ENCODE peak calls at places on chromosomes 13 and 19, in five cellular contexts. One of them, this sample, is unnamed.
A peak's percentile ranks its signal among the peaks of the same experiment; 100 is the strongest.

GRCh38 chr13:24670927-24671326 is 9.3 kb upstream of the ATP12A start:
- DNase-seq in ovary: no peak
- DNase-seq in stomach: no peak
- DNase-seq in uterus: no peak
- DNase-seq in Peyer's patch: no peak
- DNase-seq in this sample: no peak

GRCh38 chr19:38890686-38891085 is 8.7 kb downstream of the SIRT2 start:
- DNase-seq in ovary: no peak
- DNase-seq in uterus: no peak
- DNase-seq in stomach: no peak
- DNase-seq in Peyer's patch: no peak
- DNase-seq in this sample: peak; percentile 88

GRCh38 chr19:23882493-23882892 is 32.2 kb upstream of the ZNF726 start:
- DNase-seq in stomach: peak; percentile 56
- DNase-seq in uterus: no peak
- DNase-seq in Peyer's patch: no peak
- DNase-seq in ovary: no peak
- DNase-seq in this sample: no peak

GRCh38 chr19:11420429-11420893 is 1.3 kb upstream of the RGL3 start:
- DNase-seq in stomach: no peak
- DNase-seq in ovary: peak; percentile 56
- DNase-seq in Peyer's patch: no peak
- DNase-seq in uterus: peak; percentile 60
- DNase-seq in this sample: peak; percentile 50

GRCh38 chr19:13149628-13150186 is 468 bp downstream of the STX10 start:
- DNase-seq in Peyer's patch: peak; percentile 57
- DNase-seq in ovary: peak; percentile 73
- DNase-seq in uterus: no peak
- DNase-seq in stomach: peak; percentile 61
- DNase-seq in this sample: peak; percentile 43

GRCh38 chr13:113044431-113045114 is 61.0 kb upstream of the F7 start:
- DNase-seq in Peyer's patch: no peak
- DNase-seq in uterus: no peak
- DNase-seq in ovary: no peak
- DNase-seq in stomach: no peak
- DNase-seq in this sample: no peak

GRCh38 chr13:32038353-32038752 is 6.8 kb downstream of the FRY start:
- DNase-seq in Peyer's patch: no peak
- DNase-seq in stomach: no peak
- DNase-seq in ovary: no peak
- DNase-seq in uterus: no peak
- DNase-seq in this sample: no peak

GRCh38 chr19:42140125-42140754 is 8.0 kb upstream of the POU2F2 start:
- DNase-seq in uterus: no peak
- DNase-seq in ovary: peak; percentile 66
- DNase-seq in stomach: peak; percentile 41
- DNase-seq in Peyer's patch: no peak
- DNase-seq in this sample: no peak

GRCh38 chr13:55566334-55566733 is 1574.4 kb upstream of the PRR20A start:
- DNase-seq in ovary: no peak
- DNase-seq in Peyer's patch: no peak
- DNase-seq in stomach: no peak
- DNase-seq in uterus: no peak
- DNase-seq in this sample: no peak

GRCh38 chr19:1449467-1450442 is at the start of gene APC2:
- DNase-seq in Peyer's patch: no peak
- DNase-seq in ovary: no peak
- DNase-seq in uterus: no peak
- DNase-seq in stomach: no peak
- DNase-seq in this sample: no peak

GRCh38 chr13:24185591-24186232 is 25.2 kb downstream of the SPATA13 start:
- DNase-seq in stomach: no peak
- DNase-seq in ovary: no peak
- DNase-seq in Peyer's patch: no peak
- DNase-seq in uterus: no peak
- DNase-seq in this sample: no peak

GRCh38 chr19:30227661-30228112 is 144.5 kb upstream of the ZNF536 start:
- DNase-seq in Peyer's patch: no peak
- DNase-seq in stomach: peak; percentile 33
- DNase-seq in uterus: peak; percentile 22
- DNase-seq in ovary: no peak
- DNase-seq in this sample: no peak

GRCh38 chr13:19794552-19795143 is 11.9 kb upstream of the PSPC1 start:
- DNase-seq in Peyer's patch: no peak
- DNase-seq in ovary: no peak
- DNase-seq in uterus: no peak
- DNase-seq in stomach: no peak
- DNase-seq in this sample: no peak

GRCh38 chr19:36215276-36216171 is 618 bp downstream of the ZNF146 start:
- DNase-seq in Peyer's patch: peak; percentile 24
- DNase-seq in uterus: no peak
- DNase-seq in stomach: no peak
- DNase-seq in ovary: no peak
- DNase-seq in this sample: no peak

GRCh38 chr19:5989388-5990074 is 11.6 kb upstream of the RANBP3 start:
- DNase-seq in Peyer's patch: no peak
- DNase-seq in ovary: no peak
- DNase-seq in uterus: no peak
- DNase-seq in stomach: no peak
- DNase-seq in this sample: no peak

GRCh38 chr13:25064396-25064795 is 31.5 kb upstream of the PABPC3 start:
- DNase-seq in stomach: no peak
- DNase-seq in Peyer's patch: no peak
- DNase-seq in ovary: no peak
- DNase-seq in uterus: no peak
- DNase-seq in this sample: no peak

GRCh38 chr19:40458597-40458974 is 7.0 kb downstream of the BLVRB start:
- DNase-seq in Peyer's patch: no peak
- DNase-seq in uterus: no peak
- DNase-seq in stomach: no peak
- DNase-seq in ovary: no peak
- DNase-seq in this sample: no peak

GRCh38 chr19:29277107-29277506 is 64.2 kb upstream of the UQCRFS1 start:
- DNase-seq in stomach: no peak
- DNase-seq in ovary: no peak
- DNase-seq in uterus: no peak
- DNase-seq in Peyer's patch: peak; percentile 25
- DNase-seq in this sample: no peak

GRCh38 chr19:41364546-41365391 is 820 bp upstream of the B9D2 start:
- DNase-seq in ovary: no peak
- DNase-seq in stomach: no peak
- DNase-seq in Peyer's patch: no peak
- DNase-seq in uterus: no peak
- DNase-seq in this sample: no peak

GRCh38 chr13:95235199-95235726 is 66.0 kb downstream of the ABCC4 start:
- DNase-seq in ovary: no peak
- DNase-seq in stomach: no peak
- DNase-seq in Peyer's patch: no peak
- DNase-seq in uterus: no peak
- DNase-seq in this sample: no peak

GRCh38 chr19:1066748-1067340 is at the start of gene ARHGAP45:
- DNase-seq in ovary: no peak
- DNase-seq in Peyer's patch: peak; percentile 86
- DNase-seq in stomach: peak; percentile 60
- DNase-seq in uterus: no peak
- DNase-seq in this sample: no peak

GRCh38 chr19:41415154-41415571 is 12.0 kb downstream of the B3GNT8 start:
- DNase-seq in Peyer's patch: no peak
- DNase-seq in uterus: no peak
- DNase-seq in stomach: no peak
- DNase-seq in ovary: no peak
- DNase-seq in this sample: peak; percentile 89

GRCh38 chr13:113092776-113093579 is 12.6 kb upstream of the F7 start:
- DNase-seq in Peyer's patch: no peak
- DNase-seq in uterus: no peak
- DNase-seq in stomach: no peak
- DNase-seq in ovary: no peak
- DNase-seq in this sample: no peak

GRCh38 chr13:25771641-25772478 is 280.0 kb downstream of the SHISA2 start:
- DNase-seq in uterus: no peak
- DNase-seq in stomach: no peak
- DNase-seq in ovary: no peak
- DNase-seq in Peyer's patch: no peak
- DNase-seq in this sample: no peak

GRCh38 chr13:23966691-23967615 is 69.7 kb upstream of the C1QTNF9B start:
- DNase-seq in stomach: no peak
- DNase-seq in ovary: no peak
- DNase-seq in uterus: no peak
- DNase-seq in Peyer's patch: no peak
- DNase-seq in this sample: no peak

GRCh38 chr13:105442941-105443340 is 1092.5 kb downstream of the EFNB2 start:
- DNase-seq in Peyer's patch: no peak
- DNase-seq in stomach: no peak
- DNase-seq in uterus: no peak
- DNase-seq in ovary: no peak
- DNase-seq in this sample: no peak

GRCh38 chr13:93151277-93151676 is 75.3 kb upstream of the GPC6 start:
- DNase-seq in ovary: no peak
- DNase-seq in Peyer's patch: no peak
- DNase-seq in stomach: no peak
- DNase-seq in uterus: no peak
- DNase-seq in this sample: no peak

GRCh38 chr19:23980805-23981204 is 66.1 kb downstream of the ZNF726 start:
- DNase-seq in Peyer's patch: no peak
- DNase-seq in ovary: no peak
- DNase-seq in uterus: no peak
- DNase-seq in stomach: no peak
- DNase-seq in this sample: no peak

GRCh38 chr19:27792576-27793127 is 1420.3 kb downstream of the UQCRFS1 start:
- DNase-seq in uterus: no peak
- DNase-seq in ovary: no peak
- DNase-seq in Peyer's patch: no peak
- DNase-seq in stomach: no peak
- DNase-seq in this sample: no peak

GRCh38 chr13:44141213-44141724 is 232.4 kb upstream of the SERP2 start:
- DNase-seq in ovary: peak; percentile 22
- DNase-seq in stomach: no peak
- DNase-seq in uterus: no peak
- DNase-seq in Peyer's patch: no peak
- DNase-seq in this sample: no peak

GRCh38 chr19:13024126-13024957 is 29.1 kb downstream of the NFIX start:
- DNase-seq in ovary: no peak
- DNase-seq in stomach: no peak
- DNase-seq in uterus: peak; percentile 47
- DNase-seq in Peyer's patch: no peak
- DNase-seq in this sample: peak; percentile 31

GRCh38 chr19:20077791-20078463 is at the start of gene ZNF90:
- DNase-seq in stomach: peak; percentile 97
- DNase-seq in uterus: peak; percentile 96
- DNase-seq in Peyer's patch: peak; percentile 95
- DNase-seq in ovary: peak; percentile 98
- DNase-seq in this sample: peak; percentile 76

GRCh38 chr19:6738726-6739389 is 622 bp upstream of the TRIP10 start:
- DNase-seq in uterus: peak; percentile 63
- DNase-seq in ovary: peak; percentile 75
- DNase-seq in stomach: peak; percentile 32
- DNase-seq in Peyer's patch: peak; percentile 32
- DNase-seq in this sample: no peak

GRCh38 chr19:52638601-52639000 is 446 bp upstream of the ZNF83 start:
- DNase-seq in stomach: no peak
- DNase-seq in ovary: peak; percentile 44
- DNase-seq in Peyer's patch: no peak
- DNase-seq in uterus: no peak
- DNase-seq in this sample: no peak

GRCh38 chr19:49114630-49115363 is 627 bp downstream of the LIN7B start:
- DNase-seq in stomach: peak; percentile 65
- DNase-seq in ovary: peak; percentile 68
- DNase-seq in uterus: peak; percentile 62
- DNase-seq in Peyer's patch: peak; percentile 57
- DNase-seq in this sample: peak; percentile 72

GRCh38 chr13:82947121-82948077 is 934.9 kb downstream of the SLITRK1 start:
- DNase-seq in Peyer's patch: no peak
- DNase-seq in uterus: no peak
- DNase-seq in ovary: no peak
- DNase-seq in stomach: no peak
- DNase-seq in this sample: no peak

GRCh38 chr13:111904701-111905608 is 162.0 kb upstream of the SOX1 start:
- DNase-seq in uterus: no peak
- DNase-seq in ovary: no peak
- DNase-seq in stomach: no peak
- DNase-seq in Peyer's patch: no peak
- DNase-seq in this sample: no peak
- TF ChIP-seq CTCF in uterus: no peak
- TF ChIP-seq CTCF in ovary: no peak
- TF ChIP-seq CTCF in stomach: no peak
- TF ChIP-seq CTCF in Peyer's patch: no peak
- TF ChIP-seq CTCF in this sample: no peak

GRCh38 chr13:51111174-51111573 is at the start of gene C13orf42:
- DNase-seq in uterus: no peak
- DNase-seq in stomach: no peak
- DNase-seq in ovary: no peak
- DNase-seq in Peyer's patch: no peak
- DNase-seq in this sample: no peak
- TF ChIP-seq POLR2A in uterus: no peak
- TF ChIP-seq POLR2A in stomach: no peak
- TF ChIP-seq POLR2A in ovary: no peak
- TF ChIP-seq POLR2A in Peyer's patch: no peak
- TF ChIP-seq POLR2A in this sample: no peak

GRCh38 chr13:80721689-80722088 is 380.8 kb upstream of the SPRY2 start:
- DNase-seq in ovary: no peak
- DNase-seq in uterus: no peak
- DNase-seq in Peyer's patch: no peak
- DNase-seq in stomach: no peak
- DNase-seq in this sample: no peak
- H3K27me3 ChIP-seq in ovary: no peaks in the 10 kb centered on the region
- H3K27me3 ChIP-seq in uterus: no peaks in the 10 kb centered on the region
- H3K27me3 ChIP-seq in Peyer's patch: no peaks in the 10 kb centered on the region
- H3K27me3 ChIP-seq in stomach: no peaks in the 10 kb centered on the region
- H3K27me3 ChIP-seq in this sample: no peaks in the 10 kb centered on the region

DNA sequence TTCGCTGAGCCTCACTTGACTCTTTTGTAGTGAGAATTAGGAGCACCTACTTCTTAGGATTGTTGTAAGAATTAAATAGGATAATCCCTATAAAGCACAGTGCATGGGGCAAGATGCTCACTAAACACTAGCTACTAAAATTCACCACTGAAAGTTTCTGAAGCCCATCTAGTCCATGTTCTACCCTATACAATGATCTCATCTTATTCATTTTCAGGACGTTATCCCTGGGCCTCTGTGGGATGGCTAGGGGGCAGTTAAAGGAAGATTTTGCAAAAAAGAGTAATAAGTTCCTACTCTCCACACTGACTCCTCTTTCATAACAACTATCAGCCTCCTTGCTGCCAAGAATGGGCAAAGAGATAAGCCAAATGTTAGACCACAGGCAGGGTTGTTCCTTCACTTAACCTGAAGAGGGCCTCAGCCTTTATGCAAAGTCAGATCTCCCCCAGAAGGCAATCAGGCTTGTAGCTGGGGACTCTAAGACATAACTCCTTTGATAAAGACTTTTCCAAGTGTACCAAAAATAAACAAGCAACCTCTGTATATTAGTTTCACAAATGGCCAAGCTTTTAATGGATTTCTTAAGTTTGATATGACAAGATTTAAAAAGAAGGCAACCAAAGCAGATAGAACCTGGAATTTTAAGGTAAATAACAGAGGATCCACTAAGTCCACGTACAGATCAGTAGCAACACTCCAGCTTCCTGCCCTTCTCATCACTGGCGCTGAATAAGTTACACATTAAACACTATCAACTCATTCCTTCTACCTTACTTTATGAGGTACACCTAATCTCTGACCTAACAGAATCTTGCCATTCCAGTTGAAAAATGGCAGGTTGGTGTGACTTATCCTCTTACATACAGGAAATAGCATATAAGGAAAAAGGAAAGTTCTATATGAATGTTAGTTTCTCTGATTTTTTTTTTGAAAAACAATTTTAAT is 44.4 kb downstream of the ELF1 start:
- DNase-seq in Peyer's patch: peak; percentile 35
- DNase-seq in uterus: no peak
- DNase-seq in ovary: no peak
- DNase-seq in stomach: no peak
- DNase-seq in this sample: peak; percentile 21
- TF ChIP-seq CTCF in Peyer's patch: peak; percentile 65
- TF ChIP-seq CTCF in uterus: no peak
- TF ChIP-seq CTCF in ovary: no peak
- TF ChIP-seq CTCF in stomach: peak; percentile 19
- TF ChIP-seq CTCF in this sample: peak; percentile 52